ENCODE peak calls at places on chromosomes 7 and 10, in seven cellular contexts. W is EL; E is fibroblast of lung; G is aorta; C is ovary; Z is stimulated activated CD4-positive, alpha-beta T cell treated with anti-CD3 and anti-CD28 coated beads, Interleukin-4, amount 100 ng/mL, for 1 hour; F is stimulated activated CD8-positive, alpha-beta memory T cell treated with anti-CD3 and anti-CD28 coated beads, Interleukin-15, amount 100 ng/mL, for 48 hours. D is an unnamed sample.

GRCh38 chr7:157664034-157664433 is 327.2 kb downstream of the DNAJB6 start:
- DNase-seq in F (no peak), W (no peak), E (no peak), Z (no peak), G (no peak), C (no peak), D (no peak)

GRCh38 chr10:86538547-86538946 is 17.0 kb upstream of the WAPL start:
- DNase-seq in E (no peak), W (no peak), Z (no peak), F (no peak), G (no peak), C (no peak), D (no peak)

GRCh38 chr10:129101232-129101980 is 365.6 kb upstream of the MGMT start:
- DNase-seq in W (no peak), Z (peak; percentile 4), E (no peak), C (no peak), F (no peak), G (no peak), D (peak; percentile 9)

GRCh38 chr10:100485336-100485735 is 22.5 kb downstream of the WNT8B start:
- DNase-seq in Z (no peak), G (no peak), C (no peak), W (no peak), F (no peak), E (no peak), D (no peak)

GRCh38 chr10:130968964-130969363 is 342.6 kb downstream of the TCERG1L start:
- DNase-seq in G (no peak), Z (no peak), F (no peak), W (no peak), C (no peak), E (no peak), D (no peak)

GRCh38 chr7:7972128-7972527 is 3.5 kb downstream of the GLCCI1 start:
- DNase-seq in G (no peak), C (no peak), E (peak; percentile 54), Z (no peak), W (no peak), F (no peak), D (no peak)

GRCh38 chr10:20708305-20708704 is 188.8 kb downstream of the NEBL start:
- DNase-seq in W (no peak), F (no peak), G (no peak), C (no peak), E (no peak), Z (no peak), D (no peak)

GRCh38 chr7:156544919-156545715 is 95.5 kb upstream of the RNF32 start:
- DNase-seq in G (no peak), F (no peak), Z (no peak), W (no peak), E (no peak), C (no peak), D (no peak)

GRCh38 chr7:110877086-110877485 is 213.8 kb upstream of the LRRN3 start:
- DNase-seq in W (no peak), G (no peak), C (no peak), F (no peak), Z (no peak), E (no peak), D (no peak)

GRCh38 chr7:107622429-107622828 is 38.2 kb upstream of the SLC26A4 start:
- DNase-seq in C (no peak), G (no peak), F (no peak), E (peak; percentile 73), Z (no peak), W (peak; percentile 72), D (no peak)

GRCh38 chr7:326845-327304 is 36.9 kb downstream of the FOXL3 start:
- DNase-seq in Z (no peak), F (no peak), G (peak; percentile 12), E (peak; percentile 13), C (no peak), W (no peak), D (no peak)

GRCh38 chr7:151850484-151851159 is 26.3 kb downstream of the PRKAG2 start:
- DNase-seq in E (no peak), Z (peak; percentile 20), C (no peak), G (peak; percentile 71), F (no peak), W (no peak), D (no peak)

GRCh38 chr10:88113657-88114272 is 250.3 kb downstream of the PTEN start:
- DNase-seq in E (no peak), G (no peak), C (no peak), F (no peak), W (no peak), Z (no peak), D (no peak)

GRCh38 chr7:31067491-31067890 is 15.4 kb downstream of the ADCYAP1R1 start:
- DNase-seq in Z (no peak), F (no peak), W (no peak), E (no peak), G (peak; percentile 30), C (no peak), D (no peak)

GRCh38 chr7:51025668-51026067 is 243.0 kb upstream of the GRB10 start:
- DNase-seq in W (no peak), G (no peak), E (no peak), F (no peak), Z (no peak), C (no peak), D (peak; percentile 58)

GRCh38 chr7:19900118-19900517 is 126.7 kb upstream of the TMEM196 start:
- DNase-seq in F (no peak), C (no peak), E (no peak), G (no peak), Z (no peak), W (no peak), D (no peak)

GRCh38 chr10:85557077-85557476 is 809.5 kb downstream of the GRID1 start:
- DNase-seq in E (no peak), W (no peak), Z (no peak), C (no peak), G (no peak), F (no peak), D (no peak)